ENCODE peak calls at places on chromosomes 12 and 14, in five cellular contexts. H is GM12878, D is HepG2, L is K562, F is SK-N-SH. J is an unnamed sample.

GRCh38 chr12:94616217-94616729 is 34.1 kb downstream of the TMCC3 start:
- DNase-seq in L (peak), H (no peak), F (no peak), D (no peak), J (no peak)

GRCh38 chr14:68727315-68728078 is 65.4 kb downstream of the ZFP36L1 start:
- DNase-seq in H (no peak), D (no peak), F (no peak), L (peak), J (no peak)

GRCh38 chr14:67622675-67623074 is 3.0 kb downstream of the ARG2 start:
- DNase-seq in D (peak), H (no peak), L (peak), F (no peak), J (no peak)

GRCh38 chr14:21096438-21096837 is 2.0 kb downstream of the ZNF219 start:
- DNase-seq in L (no peak), D (no peak), F (peak), H (no peak), J (no peak)

GRCh38 chr14:32358781-32359180 is 29.7 kb downstream of the AKAP6 start:
- DNase-seq in H (no peak), D (no peak), F (no peak), L (no peak), J (no peak)

GRCh38 chr14:97626088-97626487 is 828.9 kb downstream of the VRK1 start:
- DNase-seq in D (no peak), H (no peak), L (no peak), F (no peak), J (no peak)

GRCh38 chr12:40312982-40313576 is 88.3 kb downstream of the LRRK2 start:
- DNase-seq in F (peak), L (no peak), D (peak), H (no peak), J (no peak)

GRCh38 chr12:132689227-132689626 is 1.8 kb downstream of the PXMP2 start:
- DNase-seq in F (no peak), L (no peak), H (no peak), D (peak), J (no peak)

GRCh38 chr12:64029013-64029857 is 184.7 kb downstream of the SRGAP1 start:
- DNase-seq in H (no peak), L (no peak), D (no peak), F (no peak), J (no peak)

GRCh38 chr14:80781968-80782367 is 159.6 kb downstream of the CEP128 start:
- DNase-seq in H (no peak), F (no peak), D (no peak), L (no peak), J (no peak)

GRCh38 chr12:22577667-22578066 is 33.3 kb upstream of the C2CD5 start:
- DNase-seq in D (no peak), H (no peak), L (no peak), F (no peak), J (no peak)

GRCh38 chr12:118500302-118500701 is 123.9 kb downstream of the SUDS3 start:
- DNase-seq in D (no peak), F (no peak), H (no peak), L (no peak), J (no peak)

GRCh38 chr12:56948881-56949280 is 8.5 kb downstream of the RDH16 start:
- DNase-seq in L (no peak), D (no peak), F (no peak), H (no peak), J (no peak)

GRCh38 chr12:13941258-13942249 is 39.8 kb downstream of the GRIN2B start:
- DNase-seq in D (peak), H (no peak), F (peak), L (peak), J (peak)

GRCh38 chr14:102034301-102034700 is 52.5 kb downstream of the HSP90AA1 start:
- DNase-seq in F (no peak), H (no peak), L (no peak), D (no peak), J (no peak)
- TF ChIP-seq GABPA in F (no peak), H (no peak), L (no peak), D (no peak), J (no peak)

DNA sequence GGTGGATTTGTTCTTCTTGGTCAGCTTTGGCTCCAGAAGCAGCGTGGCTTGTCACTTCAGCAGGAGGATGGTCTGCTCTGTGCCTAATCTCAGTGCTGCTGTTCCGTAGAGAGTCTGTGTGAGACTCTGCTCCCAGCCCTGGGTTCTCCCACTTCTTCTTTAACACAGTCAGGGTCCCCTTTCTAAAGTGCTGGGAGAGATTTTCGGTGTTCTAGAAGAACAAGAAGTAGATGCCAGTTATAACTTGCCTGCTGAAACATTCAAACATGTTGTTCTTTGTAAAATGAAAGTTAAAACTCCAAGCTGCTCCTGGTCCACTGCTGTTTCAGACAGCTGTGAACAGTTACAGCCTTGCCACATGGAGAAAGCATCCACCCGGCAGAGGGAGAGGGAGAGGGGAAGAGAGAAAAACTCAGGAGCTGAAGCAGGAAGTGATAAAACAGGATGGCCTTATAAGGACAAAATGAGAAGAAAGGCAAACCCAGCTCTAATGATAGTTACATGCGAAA is 55.2 kb upstream of the CERS5 start:
- DNase-seq in F (peak), H (no peak), L (peak), D (no peak), J (peak)
- TF ChIP-seq POLR2AphosphoS5 in F (peak), H (no peak), L (peak), D (no peak), J (no peak)

GRCh38 chr14:100695423-100695738 is 31.3 kb upstream of the DLK1 start:
- DNase-seq in L (no peak), H (no peak), F (no peak), D (no peak), J (no peak)

GRCh38 chr14:100692859-100693558 is 33.7 kb upstream of the DLK1 start:
- DNase-seq in D (peak), F (no peak), L (no peak), H (no peak), J (no peak)

GRCh38 chr14:100694579-100695422 is 31.9 kb upstream of the DLK1 start:
- DNase-seq in L (no peak), H (no peak), F (no peak), D (no peak), J (no peak)

GRCh38 chr14:100692256-100692655 is 34.4 kb upstream of the DLK1 start:
- DNase-seq in H (no peak), L (no peak), F (no peak), D (no peak), J (no peak)

GRCh38 chr14:100693877-100694578 is 32.7 kb upstream of the DLK1 start:
- DNase-seq in F (no peak), L (no peak), H (no peak), D (no peak), J (no peak)
- TF ChIP-seq REST in F (no peak), L (no peak), H (no peak), D (no peak), J (no peak)

GRCh38 chr14:100871234-100872186 is 32.0 kb downstream of the RTL1 start:
- DNase-seq in L (peak), H (no peak), F (no peak), D (peak), J (no peak)

GRCh38 chr14:100872641-100873071 is 30.9 kb downstream of the RTL1 start:
- DNase-seq in H (no peak), D (no peak), L (no peak), F (no peak), J (no peak)

GRCh38 chr14:100873083-100873482 is 30.4 kb downstream of the RTL1 start:
- DNase-seq in L (no peak), F (no peak), H (no peak), D (no peak), J (no peak)

GRCh38 chr14:100874051-100874410 is 29.5 kb downstream of the RTL1 start:
- DNase-seq in L (no peak), D (no peak), F (no peak), H (no peak), J (no peak)

GRCh38 chr14:100872241-100872640 is 31.3 kb downstream of the RTL1 start:
- DNase-seq in H (no peak), D (no peak), F (no peak), L (no peak), J (no peak)
- TF ChIP-seq GABPA in H (no peak), D (no peak), F (no peak), L (no peak), J (no peak)

GRCh38 chr12:111505601-111506036 is 93.5 kb downstream of the ATXN2 start:
- DNase-seq in H (peak), D (no peak), L (peak), F (no peak), J (no peak)

GRCh38 chr12:111506260-111506659 is 92.9 kb downstream of the ATXN2 start:
- DNase-seq in D (no peak), H (no peak), L (no peak), F (no peak), J (no peak)

GRCh38 chr12:111503116-111503515 is 96.0 kb downstream of the ATXN2 start:
- DNase-seq in F (no peak), D (no peak), L (no peak), H (no peak), J (no peak)
- TF ChIP-seq POLR2AphosphoS5 in F (no peak), D (no peak), L (no peak), H (no peak), J (no peak)

GRCh38 chr12:77232045-77232444 is 166.7 kb upstream of the E2F7 start:
- DNase-seq in F (no peak), D (no peak), H (no peak), L (no peak), J (no peak)
- TF ChIP-seq REST in F (no peak), D (no peak), H (no peak), L (no peak), J (no peak)

J was measured in HL-60.